ENCODE peak calls at places on chromosomes 1 and 21, in seven cellular contexts. H, W, M, T, Z, D and C are unnamed samples.

GRCh38 chr1:100989306-100990077 is 36.1 kb downstream of the DPH5 start:
- DNase-seq in H (peak; percentile 84), W (no peak), M (peak; percentile 89), T (peak; percentile 50), Z (peak; percentile 54), D (no peak), C (peak; percentile 71)

GRCh38 chr1:39799770-39800470 is 11.3 kb upstream of the BMP8B start:
- DNase-seq in H (peak; percentile 45), W (peak; percentile 18), M (peak; percentile 56), T (peak; percentile 75), Z (peak; percentile 78), D (peak; percentile 77), C (no peak)

GRCh38 chr1:68600049-68600661 is 103.3 kb upstream of the DEPDC1 start:
- DNase-seq in H (peak; percentile 43), W (no peak), M (peak; percentile 52), T (no peak), Z (peak; percentile 53), D (no peak), C (peak; percentile 15)

GRCh38 chr1:171142081-171142450 is 43.0 kb upstream of the FMO2 start:
- DNase-seq in H (peak; percentile 97), W (no peak), M (peak; percentile 93), T (no peak), Z (no peak), D (no peak), C (peak; percentile 74)

GRCh38 chr1:207885129-207886032 is 25.5 kb downstream of the CD34 start:
- DNase-seq in H (peak; percentile 94), W (peak; percentile 68), M (peak; percentile 95), T (peak; percentile 37), Z (peak; percentile 90), D (peak; percentile 43), C (peak; percentile 70)

GRCh38 chr1:20168547-20169491 is 17.1 kb upstream of the UBXN10 start:
- DNase-seq in H (no peak), W (no peak), M (no peak), T (no peak), Z (no peak), D (no peak), C (no peak)

GRCh38 chr1:169586395-169587255 is at the start of gene F5:
- DNase-seq in H (peak; percentile 72), W (peak; percentile 82), M (peak; percentile 75), T (no peak), Z (peak; percentile 84), D (peak; percentile 32), C (peak; percentile 13)

GRCh38 chr1:216293673-216294072 is 129.6 kb downstream of the USH2A start:
- DNase-seq in H (peak; percentile 2), W (no peak), M (peak; percentile 17), T (no peak), Z (peak; percentile 63), D (no peak), C (no peak)

GRCh38 chr1:3283849-3284248 is 170.6 kb upstream of the ARHGEF16 start:
- DNase-seq in H (peak; percentile 9), W (peak; percentile 7), M (peak; percentile 1), T (no peak), Z (peak; percentile 20), D (no peak), C (no peak)

GRCh38 chr1:246725191-246725590 is 982 bp downstream of the SCCPDH start:
- DNase-seq in H (no peak), W (no peak), M (no peak), T (no peak), Z (peak; percentile 26), D (no peak), C (no peak)

GRCh38 chr1:49050041-49050440 is 273.4 kb upstream of the BEND5 start:
- DNase-seq in H (no peak), W (no peak), M (no peak), T (no peak), Z (no peak), D (no peak), C (no peak)

GRCh38 chr1:171911506-171911905 is 70.2 kb downstream of the DNM3 start:
- DNase-seq in H (peak; percentile 7), W (no peak), M (peak; percentile 28), T (no peak), Z (peak; percentile 47), D (no peak), C (no peak)

GRCh38 chr1:159781992-159782391 is 1.2 kb downstream of the DUSP23 start:
- DNase-seq in H (no peak), W (no peak), M (no peak), T (no peak), Z (no peak), D (no peak), C (no peak)

GRCh38 chr21:45282283-45283018 is 5.2 kb downstream of the POFUT2 start:
- DNase-seq in H (no peak), W (no peak), M (no peak), T (no peak), Z (no peak), D (no peak), C (no peak)

GRCh38 chr1:178487070-178487615 is 9.6 kb downstream of the CLEC20A start:
- DNase-seq in H (no peak), W (no peak), M (no peak), T (no peak), Z (no peak), D (no peak), C (no peak)

GRCh38 chr1:221880182-221880581 is 138.3 kb upstream of the DUSP10 start:
- DNase-seq in H (no peak), W (no peak), M (no peak), T (no peak), Z (peak; percentile 61), D (no peak), C (no peak)

GRCh38 chr1:207055386-207056001 is 2.4 kb downstream of the PFKFB2 start:
- DNase-seq in H (no peak), W (no peak), M (no peak), T (no peak), Z (no peak), D (no peak), C (no peak)

GRCh38 chr1:116372651-116373444 is at the start of gene ATP1A1:
- DNase-seq in H (peak; percentile 95), W (peak; percentile 96), M (peak; percentile 94), T (peak; percentile 31), Z (peak; percentile 95), D (no peak), C (peak; percentile 69)

GRCh38 chr1:14635421-14635820 is 36.9 kb downstream of the KAZN start:
- DNase-seq in H (no peak), W (no peak), M (no peak), T (no peak), Z (no peak), D (no peak), C (no peak)
- TF ChIP-seq CTCF in H (no peak), W (no peak), M (no peak), T (no peak), Z (no peak), D (no peak), C (no peak)

DNA sequence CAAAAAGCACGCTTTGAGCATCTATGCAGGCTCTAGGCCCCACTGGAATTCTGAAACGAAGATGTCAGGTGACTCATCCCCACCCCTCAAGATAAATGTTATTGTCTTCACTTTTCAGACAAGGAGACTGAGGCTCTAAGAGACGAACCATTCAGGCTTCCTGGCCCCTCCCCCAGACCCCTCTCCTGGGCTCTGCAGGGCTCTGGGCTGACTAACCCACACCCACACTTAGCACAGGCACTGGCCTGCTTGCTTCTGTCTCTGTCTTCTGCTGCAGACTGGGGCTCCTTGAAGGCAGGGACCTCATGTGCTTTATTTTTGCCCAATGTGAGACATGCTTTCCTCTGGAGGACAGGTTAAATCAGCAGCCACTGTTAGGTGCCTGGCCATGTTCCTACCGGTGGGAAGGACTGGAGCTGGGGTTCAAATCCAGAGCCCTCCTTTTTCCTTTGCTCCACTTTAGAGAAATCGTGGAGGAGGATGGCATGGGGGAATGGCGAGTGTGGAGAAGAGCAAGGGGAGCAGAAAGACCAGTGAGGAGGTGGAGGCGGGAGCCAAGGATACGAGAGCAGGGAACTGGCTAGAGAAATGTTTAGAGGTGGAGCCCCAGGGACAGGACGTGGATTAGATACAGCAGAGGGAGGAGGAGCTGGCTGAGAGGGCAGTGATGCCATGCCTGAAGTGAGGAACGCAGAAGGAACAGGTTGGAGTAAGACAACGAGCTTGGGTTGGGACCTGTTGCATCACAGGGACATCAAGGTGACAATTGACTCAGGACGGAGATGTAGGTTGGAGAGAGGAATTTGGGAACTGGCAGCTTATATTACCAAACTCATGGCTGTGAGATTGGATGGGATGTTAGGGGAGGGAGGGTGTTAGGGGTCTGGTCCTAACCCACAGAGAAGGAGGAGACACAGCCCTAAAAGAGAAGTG is 1.7 kb downstream of the TMEM125 start:
- DNase-seq in H (no peak), W (no peak), M (no peak), T (no peak), Z (no peak), D (no peak), C (no peak)
- H3K4me3 ChIP-seq in H (no peak overlapping the region), W (no peak overlapping the region), M (no peak overlapping the region), T (no peak overlapping the region), Z (peak overlapping the region; percentile 55), D (no peak overlapping the region), C (no peak overlapping the region)

GRCh38 chr1:228163776-228164534 is 1.6 kb upstream of the IBA57 start:
- DNase-seq in H (no peak), W (no peak), M (no peak), T (no peak), Z (no peak), D (no peak), C (no peak)

GRCh38 chr1:228166170-228166936 is 749 bp downstream of the IBA57 start:
- DNase-seq in H (peak; percentile 72), W (peak; percentile 62), M (peak; percentile 64), T (no peak), Z (peak; percentile 89), D (peak; percentile 48), C (peak; percentile 4)

GRCh38 chr1:228165372-228166169 is at the start of gene IBA57:
- DNase-seq in H (peak; percentile 100), W (peak; percentile 98), M (peak; percentile 99), T (peak; percentile 91), Z (peak; percentile 100), D (peak; percentile 87), C (peak; percentile 95)

GRCh38 chr1:228163004-228163753 is 2.4 kb upstream of the IBA57 start:
- DNase-seq in H (peak; percentile 80), W (no peak), M (peak; percentile 60), T (no peak), Z (no peak), D (no peak), C (no peak)

DNA sequence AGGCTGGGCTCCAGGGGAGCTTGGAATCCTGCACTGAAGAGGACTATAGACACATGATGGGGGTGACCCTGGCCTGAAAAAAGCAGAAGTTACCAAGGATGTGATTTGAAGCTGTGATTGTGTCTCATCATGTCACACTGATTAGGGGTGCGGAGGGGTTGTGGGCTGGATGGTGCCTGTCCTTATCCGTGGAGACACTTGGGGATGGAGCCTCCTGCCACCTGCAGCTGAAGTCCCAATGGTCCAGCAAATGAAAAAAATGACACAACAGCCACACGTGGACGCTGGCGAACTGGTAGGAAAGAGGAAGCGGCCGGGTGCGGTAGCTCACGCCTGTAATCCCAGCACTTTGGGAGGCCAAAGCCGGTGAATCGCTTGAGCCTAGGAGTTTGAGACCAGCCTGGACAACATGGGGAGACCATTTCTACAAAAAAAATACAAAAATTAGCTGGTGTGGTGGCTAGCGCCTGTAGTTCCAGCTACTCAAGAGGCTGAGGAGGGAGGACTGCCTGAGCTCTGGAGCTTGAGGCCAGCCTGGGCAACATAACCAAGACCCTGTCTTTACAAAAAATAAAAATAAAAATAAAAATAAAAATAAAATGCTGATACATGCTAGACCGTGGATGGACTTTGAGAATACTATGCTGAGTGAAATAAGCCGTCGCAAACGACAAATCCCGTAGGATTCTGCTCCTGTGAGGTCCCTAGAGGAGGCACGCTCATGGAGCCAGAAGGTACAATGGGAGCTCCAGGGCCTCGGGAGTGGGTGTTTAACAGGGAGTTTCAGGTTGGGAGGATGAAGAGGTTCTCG is 838 bp upstream of the IBA57 start:
- DNase-seq in H (no peak), W (peak; percentile 77), M (no peak), T (no peak), Z (no peak), D (no peak), C (no peak)
- TF ChIP-seq CTCF in H (no peak), W (no peak), M (no peak), T (no peak), Z (no peak), D (no peak), C (no peak)

GRCh38 chr21:41921089-41921819 is 32.6 kb downstream of the C2CD2 start:
- DNase-seq in H (no peak), W (no peak), M (no peak), T (no peak), Z (no peak), D (no peak), C (no peak)
- H3K4me3 ChIP-seq in H (no peak overlapping the region), W (no peak overlapping the region), M (no peak overlapping the region), T (no peak overlapping the region), Z (no peak overlapping the region), D (no peak overlapping the region), C (no peak overlapping the region)